ENCODE peak calls at places on chromosome 4, in ten cellular contexts. Y is heart left ventricle, C is fibroblast of lung, M is endodermal cell, P is tibial artery, D is suprapubic skin, R is cardiac muscle cell, X is PC-3, G is breast epithelium, J is mammary epithelial cell. W is an unnamed sample.

GRCh38 chr4:25792200-25792791 is 70.5 kb downstream of the SEL1L3 start:
- DNase-seq in X (peak; percentile 70), C (no peak), Y (no peak), D (no peak), J (no peak), M (peak; percentile 87), G (no peak), P (no peak), R (peak; percentile 29), W (no peak)

GRCh38 chr4:155819066-155819465 is 47.0 kb downstream of the ASIC5 start:
- DNase-seq in G (no peak), D (no peak), Y (peak; percentile 27), R (peak; percentile 49), X (peak; percentile 54), C (peak; percentile 80), P (peak; percentile 20), M (no peak), J (no peak), W (no peak)

GRCh38 chr4:43112139-43112538 is 219.6 kb downstream of the GRXCR1 start:
- DNase-seq in D (no peak), M (no peak), R (no peak), Y (no peak), P (no peak), G (no peak), X (no peak), J (no peak), C (no peak), W (no peak)

GRCh38 chr4:149785686-149786431 is 29.8 kb downstream of the IQCM start:
- DNase-seq in P (no peak), G (no peak), J (peak; percentile 39), X (peak; percentile 21), M (peak; percentile 56), C (peak; percentile 36), Y (no peak), R (peak; percentile 39), D (no peak), W (no peak)

GRCh38 chr4:138522366-138522765 is 280.2 kb upstream of the SLC7A11 start:
- DNase-seq in D (no peak), Y (no peak), X (peak; percentile 61), M (peak; percentile 53), P (no peak), J (peak; percentile 30), C (peak; percentile 37), R (peak; percentile 45), G (no peak), W (no peak)

GRCh38 chr4:81896936-81897335 is 425.2 kb upstream of the RASGEF1B start:
- DNase-seq in M (no peak), R (no peak), X (peak; percentile 25), G (no peak), J (peak; percentile 90), D (no peak), C (no peak), Y (no peak), P (no peak), W (no peak)

GRCh38 chr4:1766336-1767057 is 26.6 kb upstream of the FGFR3 start:
- DNase-seq in R (no peak), M (peak; percentile 88), P (no peak), Y (no peak), X (no peak), G (no peak), J (no peak), D (no peak), C (no peak), W (no peak)

GRCh38 chr4:1492636-1493539 is 86.6 kb upstream of the NKX1-1 start:
- DNase-seq in M (peak; percentile 44), P (no peak), Y (no peak), D (peak; percentile 49), C (no peak), J (no peak), G (no peak), R (no peak), X (no peak), W (no peak)

GRCh38 chr4:137641554-137641953 is 109.3 kb upstream of the PCDH18 start:
- DNase-seq in G (no peak), Y (no peak), J (no peak), P (peak; percentile 77), D (no peak), C (peak; percentile 76), X (no peak), R (peak; percentile 83), M (no peak), W (no peak)

GRCh38 chr4:26762650-26763049 is 98.0 kb upstream of the STIM2 start:
- DNase-seq in Y (no peak), R (peak; percentile 28), X (peak; percentile 29), P (no peak), M (no peak), G (no peak), J (peak; percentile 6), C (peak; percentile 47), D (no peak), W (no peak)

GRCh38 chr4:173185832-173186545 is 17.4 kb downstream of the GALNT7 start:
- DNase-seq in D (no peak), Y (no peak), C (peak; percentile 62), M (no peak), R (no peak), X (no peak), G (no peak), P (no peak), J (no peak), W (no peak)

GRCh38 chr4:142727152-142727551 is 118.9 kb downstream of the INPP4B start:
- DNase-seq in G (no peak), P (no peak), R (no peak), Y (no peak), C (no peak), X (no peak), D (no peak), M (no peak), J (no peak), W (no peak)

GRCh38 chr4:14257903-14258302 is 630.4 kb upstream of the BOD1L1 start:
- DNase-seq in D (no peak), C (no peak), G (no peak), J (no peak), Y (no peak), M (no peak), P (no peak), X (no peak), R (no peak), W (no peak)

GRCh38 chr4:26887143-26887542 is 26.5 kb downstream of the STIM2 start:
- DNase-seq in G (no peak), M (no peak), C (no peak), Y (no peak), J (no peak), P (no peak), D (no peak), R (no peak), X (no peak), W (no peak)

GRCh38 chr4:69653147-69653546 is at the start of gene UGT2A1:
- DNase-seq in R (no peak), D (no peak), M (no peak), Y (no peak), G (no peak), J (no peak), P (no peak), X (no peak), C (no peak), W (no peak)

GRCh38 chr4:185849543-185850185 is 37.7 kb upstream of the SORBS2 start:
- DNase-seq in Y (peak; percentile 75), M (no peak), C (peak; percentile 84), D (no peak), R (peak; percentile 92), P (peak; percentile 50), G (no peak), X (no peak), J (no peak), W (no peak)

GRCh38 chr4:185859106-185859505 is 47.1 kb upstream of the SORBS2 start:
- DNase-seq in Y (no peak), J (no peak), D (no peak), G (no peak), M (no peak), X (no peak), C (no peak), R (peak; percentile 55), P (no peak), W (no peak)

GRCh38 chr4:185853841-185854240 is 41.8 kb upstream of the SORBS2 start:
- DNase-seq in J (peak; percentile 23), D (no peak), R (no peak), P (no peak), X (peak; percentile 33), M (no peak), Y (no peak), G (no peak), C (no peak), W (no peak)
- H3K4me1 ChIP-seq in J (no peaks in the 10 kb centered on the region), D (no peaks in the 10 kb centered on the region), R (peaks cover 7% of the 10 kb centered on the region), P (no peaks in the 10 kb centered on the region), X (no peaks in the 10 kb centered on the region), M (no peaks in the 10 kb centered on the region), Y (no peaks in the 10 kb centered on the region), G (no peaks in the 10 kb centered on the region), C (no peaks in the 10 kb centered on the region), W (no peaks in the 10 kb centered on the region)

DNA sequence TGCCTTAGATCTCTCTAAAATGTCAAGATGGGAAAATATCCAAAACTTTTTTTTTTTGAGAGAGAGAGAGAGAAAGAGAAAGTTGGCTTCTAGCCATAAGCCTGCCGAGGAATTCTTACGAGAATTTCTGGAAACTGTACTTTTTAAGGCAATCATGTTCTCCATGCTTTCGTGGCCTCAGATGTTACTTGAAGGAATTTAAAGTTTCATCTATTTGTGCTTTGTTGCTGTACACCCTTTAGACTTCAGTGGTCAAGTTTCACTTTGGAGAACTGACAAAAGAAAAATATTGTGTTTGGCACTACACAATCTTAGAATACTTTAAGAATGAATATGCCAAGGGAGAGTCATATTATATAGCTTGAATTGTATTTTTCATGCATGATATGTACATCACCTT is 53.9 kb downstream of the FAT4 start:
- DNase-seq in G (no peak), M (no peak), D (no peak), X (peak; percentile 66), J (peak; percentile 29), P (no peak), C (peak; percentile 92), Y (no peak), R (peak; percentile 88), W (no peak)
- H3K4me3 ChIP-seq in G (peak overlapping the region; percentile 54), M (no peak overlapping the region), D (peak overlapping the region; percentile 32), X (peak overlapping the region; percentile 53), J (peak overlapping the region; percentile 51), P (peak overlapping the region; percentile 43), C (peak overlapping the region; percentile 64), Y (peak overlapping the region; percentile 43), R (no peak overlapping the region), W (peak overlapping the region; percentile 57)

GRCh38 chr4:6257243-6258025 is 12.2 kb upstream of the WFS1 start:
- DNase-seq in D (no peak), R (no peak), J (no peak), G (no peak), P (no peak), X (no peak), C (no peak), M (peak; percentile 86), Y (no peak), W (no peak)
- TF ChIP-seq CTCF in D (no peak), R (no peak), J (no peak), G (no peak), P (no peak), X (no peak), C (no peak), M (no peak), Y (no peak), W (no peak)

DNA sequence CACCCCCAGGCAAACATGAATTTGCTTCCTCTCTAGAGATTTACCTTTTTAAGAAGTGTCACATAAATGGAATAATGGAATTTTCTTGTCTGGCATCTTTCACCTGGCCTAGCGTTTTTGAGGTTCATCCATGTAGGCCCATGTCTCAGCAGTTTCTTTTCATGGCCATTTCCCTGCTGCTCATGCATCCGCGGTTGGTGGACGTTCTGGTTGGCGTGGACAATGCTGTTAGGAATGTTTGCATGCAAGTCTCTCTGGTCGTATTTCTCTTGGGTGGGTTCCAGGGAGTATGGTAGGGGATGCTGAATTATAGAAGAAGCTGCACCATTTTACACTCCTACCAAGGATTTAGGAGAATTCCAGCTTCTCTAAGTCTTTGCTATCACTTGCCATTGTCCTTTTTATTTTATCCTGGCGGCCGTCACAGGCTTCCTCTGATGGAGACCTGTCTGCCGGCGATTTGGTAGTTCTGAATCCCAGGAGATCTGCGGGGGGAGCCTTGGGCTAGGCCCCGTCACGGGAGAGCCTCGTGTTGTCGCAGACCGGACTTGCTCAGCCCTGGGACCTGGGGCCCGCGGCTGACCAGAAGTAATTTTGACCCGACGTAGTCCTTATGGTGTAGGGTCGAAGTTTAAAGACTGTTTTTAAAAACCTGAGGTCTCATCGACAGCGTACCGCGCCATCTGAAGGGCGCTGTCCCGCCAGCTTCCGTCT is 56.9 kb upstream of the TADA2B start:
- DNase-seq in X (peak; percentile 25), Y (peak; percentile 63), C (peak; percentile 73), R (peak; percentile 77), D (no peak), M (peak; percentile 74), G (no peak), J (peak; percentile 26), P (peak; percentile 77), W (no peak)
- H3K4me1 ChIP-seq in X (peaks cover 35% of the 10 kb centered on the region), Y (peaks cover 27% of the 10 kb centered on the region), C (no peaks in the 10 kb centered on the region), R (peaks cover 24% of the 10 kb centered on the region), D (peaks cover 59% of the 10 kb centered on the region), M (peaks cover 16% of the 10 kb centered on the region), G (peaks cover 2% of the 10 kb centered on the region), J (peaks cover 35% of the 10 kb centered on the region), P (peaks cover 28% of the 10 kb centered on the region), W (peaks cover 70% of the 10 kb centered on the region)